ENCODE peak calls at places on chromosomes 7 and 10, in six cellular contexts. One of them, this sample, is unnamed.

GRCh38 chr10:93436577-93436976 is 45.6 kb downstream of the MYOF start:
- DNase-seq in stimulated activated CD8-positive, alpha-beta memory T cell treated with anti-CD3 and anti-CD28 coated beads, Interleukin-12 subunit alpha, Interleukin-12 subunit beta, amount 100 ng/mL, for 4 hours: no peak
- DNase-seq in cardiac fibroblast: peak
- DNase-seq in NAMALWA: no peak
- DNase-seq in HFFc6: peak
- DNase-seq in A549: no peak
- DNase-seq in this sample: peak

GRCh38 chr10:44965651-44966097 is 6.1 kb downstream of the RASSF4 start:
- DNase-seq in A549: no peak
- DNase-seq in stimulated activated CD8-positive, alpha-beta memory T cell treated with anti-CD3 and anti-CD28 coated beads, Interleukin-12 subunit alpha, Interleukin-12 subunit beta, amount 100 ng/mL, for 4 hours: no peak
- DNase-seq in cardiac fibroblast: no peak
- DNase-seq in HFFc6: no peak
- DNase-seq in NAMALWA: peak
- DNase-seq in this sample: no peak

GRCh38 chr7:87215051-87215450 is 4.5 kb downstream of the TMEM243 start:
- DNase-seq in stimulated activated CD8-positive, alpha-beta memory T cell treated with anti-CD3 and anti-CD28 coated beads, Interleukin-12 subunit alpha, Interleukin-12 subunit beta, amount 100 ng/mL, for 4 hours: no peak
- DNase-seq in NAMALWA: peak
- DNase-seq in A549: no peak
- DNase-seq in cardiac fibroblast: no peak
- DNase-seq in HFFc6: no peak
- DNase-seq in this sample: no peak

GRCh38 chr7:38942431-38943051 is 33.5 kb upstream of the VPS41 start:
- DNase-seq in stimulated activated CD8-positive, alpha-beta memory T cell treated with anti-CD3 and anti-CD28 coated beads, Interleukin-12 subunit alpha, Interleukin-12 subunit beta, amount 100 ng/mL, for 4 hours: no peak
- DNase-seq in HFFc6: no peak
- DNase-seq in NAMALWA: no peak
- DNase-seq in cardiac fibroblast: no peak
- DNase-seq in A549: no peak
- DNase-seq in this sample: no peak

GRCh38 chr7:146443102-146443501 is 326.5 kb downstream of the CNTNAP2 start:
- DNase-seq in A549: no peak
- DNase-seq in stimulated activated CD8-positive, alpha-beta memory T cell treated with anti-CD3 and anti-CD28 coated beads, Interleukin-12 subunit alpha, Interleukin-12 subunit beta, amount 100 ng/mL, for 4 hours: no peak
- DNase-seq in HFFc6: no peak
- DNase-seq in NAMALWA: no peak
- DNase-seq in cardiac fibroblast: no peak
- DNase-seq in this sample: no peak

GRCh38 chr10:4141471-4141870 is 356.5 kb upstream of the KLF6 start:
- DNase-seq in stimulated activated CD8-positive, alpha-beta memory T cell treated with anti-CD3 and anti-CD28 coated beads, Interleukin-12 subunit alpha, Interleukin-12 subunit beta, amount 100 ng/mL, for 4 hours: no peak
- DNase-seq in A549: no peak
- DNase-seq in cardiac fibroblast: peak
- DNase-seq in HFFc6: no peak
- DNase-seq in NAMALWA: no peak
- DNase-seq in this sample: no peak

GRCh38 chr10:101027281-101027680 is 3.6 kb downstream of the PDZD7 start:
- DNase-seq in HFFc6: no peak
- DNase-seq in NAMALWA: no peak
- DNase-seq in cardiac fibroblast: no peak
- DNase-seq in stimulated activated CD8-positive, alpha-beta memory T cell treated with anti-CD3 and anti-CD28 coated beads, Interleukin-12 subunit alpha, Interleukin-12 subunit beta, amount 100 ng/mL, for 4 hours: no peak
- DNase-seq in A549: no peak
- DNase-seq in this sample: no peak

GRCh38 chr7:36301914-36302771 is 87.5 kb upstream of the ANLN start:
- DNase-seq in cardiac fibroblast: peak
- DNase-seq in HFFc6: no peak
- DNase-seq in A549: no peak
- DNase-seq in NAMALWA: no peak
- DNase-seq in stimulated activated CD8-positive, alpha-beta memory T cell treated with anti-CD3 and anti-CD28 coated beads, Interleukin-12 subunit alpha, Interleukin-12 subunit beta, amount 100 ng/mL, for 4 hours: no peak
- DNase-seq in this sample: no peak

GRCh38 chr7:56062382-56062781 is 1.7 kb upstream of the SUMF2 start:
- DNase-seq in A549: no peak
- DNase-seq in stimulated activated CD8-positive, alpha-beta memory T cell treated with anti-CD3 and anti-CD28 coated beads, Interleukin-12 subunit alpha, Interleukin-12 subunit beta, amount 100 ng/mL, for 4 hours: no peak
- DNase-seq in HFFc6: peak
- DNase-seq in cardiac fibroblast: peak
- DNase-seq in NAMALWA: no peak
- DNase-seq in this sample: no peak

GRCh38 chr7:157176771-157177170 is 38.0 kb downstream of the UBE3C start:
- DNase-seq in A549: no peak
- DNase-seq in cardiac fibroblast: peak
- DNase-seq in HFFc6: no peak
- DNase-seq in stimulated activated CD8-positive, alpha-beta memory T cell treated with anti-CD3 and anti-CD28 coated beads, Interleukin-12 subunit alpha, Interleukin-12 subunit beta, amount 100 ng/mL, for 4 hours: no peak
- DNase-seq in NAMALWA: no peak
- DNase-seq in this sample: no peak

GRCh38 chr7:138460649-138461607 is 869 bp downstream of the TRIM24 start:
- DNase-seq in cardiac fibroblast: peak
- DNase-seq in A549: peak
- DNase-seq in NAMALWA: peak
- DNase-seq in stimulated activated CD8-positive, alpha-beta memory T cell treated with anti-CD3 and anti-CD28 coated beads, Interleukin-12 subunit alpha, Interleukin-12 subunit beta, amount 100 ng/mL, for 4 hours: peak
- DNase-seq in HFFc6: peak
- DNase-seq in this sample: no peak

GRCh38 chr7:122532406-122533269 is 166.3 kb downstream of the RNF133 start:
- DNase-seq in A549: peak
- DNase-seq in stimulated activated CD8-positive, alpha-beta memory T cell treated with anti-CD3 and anti-CD28 coated beads, Interleukin-12 subunit alpha, Interleukin-12 subunit beta, amount 100 ng/mL, for 4 hours: no peak
- DNase-seq in HFFc6: peak
- DNase-seq in NAMALWA: peak
- DNase-seq in cardiac fibroblast: peak
- DNase-seq in this sample: peak

GRCh38 chr7:142434666-142435174 is 176.9 kb upstream of the PRSS58 start:
- DNase-seq in NAMALWA: no peak
- DNase-seq in HFFc6: no peak
- DNase-seq in stimulated activated CD8-positive, alpha-beta memory T cell treated with anti-CD3 and anti-CD28 coated beads, Interleukin-12 subunit alpha, Interleukin-12 subunit beta, amount 100 ng/mL, for 4 hours: no peak
- DNase-seq in cardiac fibroblast: no peak
- DNase-seq in A549: no peak
- DNase-seq in this sample: no peak

GRCh38 chr10:54396004-54396403 is 405.0 kb downstream of the PCDH15 start:
- DNase-seq in stimulated activated CD8-positive, alpha-beta memory T cell treated with anti-CD3 and anti-CD28 coated beads, Interleukin-12 subunit alpha, Interleukin-12 subunit beta, amount 100 ng/mL, for 4 hours: no peak
- DNase-seq in NAMALWA: no peak
- DNase-seq in HFFc6: no peak
- DNase-seq in A549: no peak
- DNase-seq in cardiac fibroblast: no peak
- DNase-seq in this sample: no peak

GRCh38 chr7:4178416-4178815 is 503.7 kb upstream of the FOXK1 start:
- DNase-seq in HFFc6: no peak
- DNase-seq in stimulated activated CD8-positive, alpha-beta memory T cell treated with anti-CD3 and anti-CD28 coated beads, Interleukin-12 subunit alpha, Interleukin-12 subunit beta, amount 100 ng/mL, for 4 hours: no peak
- DNase-seq in A549: no peak
- DNase-seq in cardiac fibroblast: no peak
- DNase-seq in NAMALWA: no peak
- DNase-seq in this sample: no peak

GRCh38 chr10:13893926-13894325 is 307.2 kb downstream of the PRPF18 start:
- DNase-seq in A549: no peak
- DNase-seq in HFFc6: peak
- DNase-seq in cardiac fibroblast: peak
- DNase-seq in stimulated activated CD8-positive, alpha-beta memory T cell treated with anti-CD3 and anti-CD28 coated beads, Interleukin-12 subunit alpha, Interleukin-12 subunit beta, amount 100 ng/mL, for 4 hours: no peak
- DNase-seq in NAMALWA: no peak
- DNase-seq in this sample: no peak

GRCh38 chr7:27723086-27723485 is 16.9 kb upstream of the TAX1BP1 start:
- DNase-seq in cardiac fibroblast: no peak
- DNase-seq in HFFc6: no peak
- DNase-seq in stimulated activated CD8-positive, alpha-beta memory T cell treated with anti-CD3 and anti-CD28 coated beads, Interleukin-12 subunit alpha, Interleukin-12 subunit beta, amount 100 ng/mL, for 4 hours: no peak
- DNase-seq in A549: no peak
- DNase-seq in NAMALWA: peak
- DNase-seq in this sample: no peak

GRCh38 chr7:44208085-44208484 is 7.3 kb downstream of the YKT6 start:
- DNase-seq in stimulated activated CD8-positive, alpha-beta memory T cell treated with anti-CD3 and anti-CD28 coated beads, Interleukin-12 subunit alpha, Interleukin-12 subunit beta, amount 100 ng/mL, for 4 hours: no peak
- DNase-seq in HFFc6: no peak
- DNase-seq in NAMALWA: no peak
- DNase-seq in A549: no peak
- DNase-seq in cardiac fibroblast: no peak
- DNase-seq in this sample: no peak

GRCh38 chr7:158771213-158771817 is 58.0 kb downstream of the ESYT2 start:
- DNase-seq in stimulated activated CD8-positive, alpha-beta memory T cell treated with anti-CD3 and anti-CD28 coated beads, Interleukin-12 subunit alpha, Interleukin-12 subunit beta, amount 100 ng/mL, for 4 hours: no peak
- DNase-seq in cardiac fibroblast: no peak
- DNase-seq in HFFc6: no peak
- DNase-seq in A549: no peak
- DNase-seq in NAMALWA: no peak
- DNase-seq in this sample: no peak

GRCh38 chr10:44020322-44021111 is 364.4 kb downstream of the CXCL12 start:
- DNase-seq in NAMALWA: no peak
- DNase-seq in HFFc6: no peak
- DNase-seq in stimulated activated CD8-positive, alpha-beta memory T cell treated with anti-CD3 and anti-CD28 coated beads, Interleukin-12 subunit alpha, Interleukin-12 subunit beta, amount 100 ng/mL, for 4 hours: no peak
- DNase-seq in A549: no peak
- DNase-seq in cardiac fibroblast: no peak
- DNase-seq in this sample: no peak

GRCh38 chr10:28677889-28678686 is 767 bp downstream of the BAMBI start:
- DNase-seq in HFFc6: no peak
- DNase-seq in NAMALWA: peak
- DNase-seq in cardiac fibroblast: peak
- DNase-seq in stimulated activated CD8-positive, alpha-beta memory T cell treated with anti-CD3 and anti-CD28 coated beads, Interleukin-12 subunit alpha, Interleukin-12 subunit beta, amount 100 ng/mL, for 4 hours: peak
- DNase-seq in A549: no peak
- DNase-seq in this sample: peak

GRCh38 chr10:97960269-97960869 is 70.1 kb downstream of the CRTAC1 start:
- DNase-seq in cardiac fibroblast: no peak
- DNase-seq in A549: no peak
- DNase-seq in NAMALWA: no peak
- DNase-seq in stimulated activated CD8-positive, alpha-beta memory T cell treated with anti-CD3 and anti-CD28 coated beads, Interleukin-12 subunit alpha, Interleukin-12 subunit beta, amount 100 ng/mL, for 4 hours: no peak
- DNase-seq in HFFc6: no peak
- DNase-seq in this sample: no peak

This sample was measured in dermis microvascular lymphatic vessel endothelial cell.